ENCODE peak calls at places on chromosomes 13 and 19, in four cellular contexts. E, L, T and I are unnamed samples.
A peak's percentile ranks its signal among the peaks of the same experiment; 100 is the strongest.

GRCh38 chr13:77502104-77502720 is 33.3 kb upstream of the SCEL start:
- DNase-seq in E (peak; percentile 28), L (no peak), T (no peak), I (no peak)

GRCh38 chr19:49398931-49399330 is 10.9 kb downstream of the KASH5 start:
- DNase-seq in E (no peak), L (no peak), T (no peak), I (no peak)

GRCh38 chr19:53977991-53978731 is 13.3 kb upstream of the CACNG6 start:
- DNase-seq in E (no peak), L (peak; percentile 21), T (peak; percentile 63), I (peak; percentile 87)

GRCh38 chr19:15379996-15380647 is 535 bp upstream of the AKAP8 start:
- DNase-seq in E (no peak), L (no peak), T (peak; percentile 24), I (peak; percentile 21)

GRCh38 chr19:49366110-49366509 is 2.4 kb downstream of the DKKL1 start:
- DNase-seq in E (peak; percentile 33), L (no peak), T (no peak), I (no peak)

GRCh38 chr13:52933547-52934167 is 85.2 kb upstream of the PCDH8 start:
- DNase-seq in E (no peak), L (no peak), T (no peak), I (no peak)

GRCh38 chr13:76885203-76886004 is 801 bp downstream of the KCTD12 start:
- DNase-seq in E (peak; percentile 61), L (peak; percentile 74), T (peak; percentile 53), I (peak; percentile 52)

GRCh38 chr13:113608967-113609533 is 24.5 kb downstream of the TFDP1 start:
- DNase-seq in E (no peak), L (no peak), T (no peak), I (no peak)

GRCh38 chr13:109400192-109400591 is 386.2 kb downstream of the IRS2 start:
- DNase-seq in E (no peak), L (no peak), T (no peak), I (no peak)